ENCODE peak calls at places on chromosomes 2 and 18, in nine cellular contexts. One of them, this sample, is unnamed.

GRCh38 chr2:25521665-25522387 is 151.6 kb downstream of the DTNB start:
- DNase-seq in ovary: no peak
- DNase-seq in hypothalamus: no peak
- DNase-seq in GM13976: peak
- DNase-seq in RPMI8226: peak
- DNase-seq in mucosa of descending colon: peak
- DNase-seq in MM.1S: peak
- DNase-seq in CD8-positive, alpha-beta T cell: peak
- DNase-seq in HL-60: no peak
- DNase-seq in this sample: no peak

GRCh38 chr2:134919360-134920210 is 963 bp downstream of the CCNT2 start:
- DNase-seq in HL-60: no peak
- DNase-seq in ovary: no peak
- DNase-seq in MM.1S: peak
- DNase-seq in GM13976: peak
- DNase-seq in CD8-positive, alpha-beta T cell: peak
- DNase-seq in hypothalamus: no peak
- DNase-seq in mucosa of descending colon: peak
- DNase-seq in RPMI8226: peak
- DNase-seq in this sample: peak

GRCh38 chr2:227228061-227228667 is 63.7 kb downstream of the COL4A3 start:
- DNase-seq in GM13976: no peak
- DNase-seq in hypothalamus: peak
- DNase-seq in ovary: no peak
- DNase-seq in mucosa of descending colon: peak
- DNase-seq in HL-60: no peak
- DNase-seq in MM.1S: no peak
- DNase-seq in RPMI8226: no peak
- DNase-seq in CD8-positive, alpha-beta T cell: no peak
- DNase-seq in this sample: no peak

GRCh38 chr2:31232586-31232985 is 1.4 kb upstream of the EHD3 start:
- DNase-seq in hypothalamus: no peak
- DNase-seq in CD8-positive, alpha-beta T cell: no peak
- DNase-seq in RPMI8226: no peak
- DNase-seq in mucosa of descending colon: no peak
- DNase-seq in MM.1S: no peak
- DNase-seq in HL-60: no peak
- DNase-seq in ovary: no peak
- DNase-seq in GM13976: no peak
- DNase-seq in this sample: no peak

GRCh38 chr2:152354069-152354755 is 19.2 kb downstream of the FMNL2 start:
- DNase-seq in MM.1S: peak
- DNase-seq in RPMI8226: no peak
- DNase-seq in GM13976: no peak
- DNase-seq in mucosa of descending colon: no peak
- DNase-seq in CD8-positive, alpha-beta T cell: no peak
- DNase-seq in HL-60: no peak
- DNase-seq in ovary: no peak
- DNase-seq in hypothalamus: no peak
- DNase-seq in this sample: no peak

GRCh38 chr2:38065502-38066135 is 10.3 kb downstream of the CYP1B1 start:
- DNase-seq in MM.1S: no peak
- DNase-seq in hypothalamus: no peak
- DNase-seq in ovary: no peak
- DNase-seq in CD8-positive, alpha-beta T cell: no peak
- DNase-seq in GM13976: no peak
- DNase-seq in HL-60: no peak
- DNase-seq in RPMI8226: no peak
- DNase-seq in mucosa of descending colon: no peak
- DNase-seq in this sample: no peak

GRCh38 chr18:76450452-76450851 is 44.6 kb downstream of the ZNF516 start:
- DNase-seq in RPMI8226: no peak
- DNase-seq in MM.1S: no peak
- DNase-seq in ovary: peak
- DNase-seq in hypothalamus: no peak
- DNase-seq in HL-60: no peak
- DNase-seq in GM13976: no peak
- DNase-seq in mucosa of descending colon: peak
- DNase-seq in CD8-positive, alpha-beta T cell: no peak
- DNase-seq in this sample: no peak

GRCh38 chr2:149148195-149149006 is 109.9 kb downstream of the LYPD6B start:
- DNase-seq in HL-60: no peak
- DNase-seq in ovary: no peak
- DNase-seq in RPMI8226: no peak
- DNase-seq in GM13976: no peak
- DNase-seq in MM.1S: no peak
- DNase-seq in CD8-positive, alpha-beta T cell: no peak
- DNase-seq in hypothalamus: no peak
- DNase-seq in mucosa of descending colon: no peak
- DNase-seq in this sample: no peak

GRCh38 chr2:26941486-26941885 is 29.0 kb upstream of the MAPRE3 start:
- DNase-seq in CD8-positive, alpha-beta T cell: no peak
- DNase-seq in MM.1S: no peak
- DNase-seq in HL-60: no peak
- DNase-seq in mucosa of descending colon: no peak
- DNase-seq in RPMI8226: no peak
- DNase-seq in GM13976: no peak
- DNase-seq in hypothalamus: no peak
- DNase-seq in ovary: no peak
- DNase-seq in this sample: no peak

GRCh38 chr2:189880429-189880828 is 96.2 kb downstream of the PMS1 start:
- DNase-seq in MM.1S: no peak
- DNase-seq in ovary: no peak
- DNase-seq in hypothalamus: no peak
- DNase-seq in GM13976: no peak
- DNase-seq in CD8-positive, alpha-beta T cell: no peak
- DNase-seq in mucosa of descending colon: no peak
- DNase-seq in RPMI8226: no peak
- DNase-seq in HL-60: no peak
- DNase-seq in this sample: no peak

GRCh38 chr2:182949572-182950189 is 83.2 kb upstream of the FRZB start:
- DNase-seq in ovary: no peak
- DNase-seq in MM.1S: no peak
- DNase-seq in HL-60: no peak
- DNase-seq in hypothalamus: no peak
- DNase-seq in mucosa of descending colon: no peak
- DNase-seq in GM13976: no peak
- DNase-seq in RPMI8226: no peak
- DNase-seq in CD8-positive, alpha-beta T cell: no peak
- DNase-seq in this sample: no peak

GRCh38 chr2:61733563-61733962 is 120.3 kb downstream of the FAM161A start:
- DNase-seq in mucosa of descending colon: no peak
- DNase-seq in hypothalamus: no peak
- DNase-seq in GM13976: no peak
- DNase-seq in RPMI8226: no peak
- DNase-seq in MM.1S: no peak
- DNase-seq in CD8-positive, alpha-beta T cell: no peak
- DNase-seq in HL-60: no peak
- DNase-seq in ovary: no peak
- DNase-seq in this sample: no peak

GRCh38 chr2:65846984-65847383 is 414.6 kb upstream of the SPRED2 start:
- DNase-seq in HL-60: no peak
- DNase-seq in ovary: no peak
- DNase-seq in RPMI8226: no peak
- DNase-seq in GM13976: no peak
- DNase-seq in hypothalamus: no peak
- DNase-seq in CD8-positive, alpha-beta T cell: no peak
- DNase-seq in mucosa of descending colon: no peak
- DNase-seq in MM.1S: no peak
- DNase-seq in this sample: no peak